ENCODE peak calls at places on chromosomes 4 and X, in six cellular contexts. One of them, this sample, is unnamed.
A peak's percentile ranks its signal among the peaks of the same experiment; 100 is the strongest.

GRCh38 chr4:3836041-3836801 is 70.0 kb downstream of the ADRA2C start:
- DNase-seq in mammary epithelial cell: no peak
- DNase-seq in endodermal cell: peak; percentile 82
- DNase-seq in CD8-positive, alpha-beta memory T cell: no peak
- DNase-seq in RWPE2: no peak
- DNase-seq in colonic mucosa: no peak
- DNase-seq in this sample: no peak

GRCh38 chr4:15116509-15117079 is 114.3 kb downstream of the CPEB2 start:
- DNase-seq in endodermal cell: no peak
- DNase-seq in colonic mucosa: no peak
- DNase-seq in RWPE2: no peak
- DNase-seq in CD8-positive, alpha-beta memory T cell: no peak
- DNase-seq in mammary epithelial cell: no peak
- DNase-seq in this sample: no peak

GRCh38 chr4:119113033-119113655 is 22.5 kb upstream of the MYOZ2 start:
- DNase-seq in colonic mucosa: no peak
- DNase-seq in CD8-positive, alpha-beta memory T cell: no peak
- DNase-seq in RWPE2: no peak
- DNase-seq in mammary epithelial cell: peak; percentile 85
- DNase-seq in endodermal cell: no peak
- DNase-seq in this sample: no peak

GRCh38 chr4:123858465-123858864 is 461.9 kb downstream of the SPRY1 start:
- DNase-seq in RWPE2: no peak
- DNase-seq in colonic mucosa: no peak
- DNase-seq in endodermal cell: no peak
- DNase-seq in CD8-positive, alpha-beta memory T cell: no peak
- DNase-seq in mammary epithelial cell: no peak
- DNase-seq in this sample: no peak

GRCh38 chr4:122827258-122827887 is 742 bp downstream of the FGF2 start:
- DNase-seq in endodermal cell: peak; percentile 73
- DNase-seq in mammary epithelial cell: peak; percentile 42
- DNase-seq in CD8-positive, alpha-beta memory T cell: peak; percentile 4
- DNase-seq in RWPE2: no peak
- DNase-seq in colonic mucosa: peak; percentile 21
- DNase-seq in this sample: peak; percentile 41

GRCh38 chr4:64584981-64585557 is 175.8 kb upstream of the TECRL start:
- DNase-seq in colonic mucosa: no peak
- DNase-seq in RWPE2: no peak
- DNase-seq in endodermal cell: peak; percentile 59
- DNase-seq in mammary epithelial cell: peak; percentile 11
- DNase-seq in CD8-positive, alpha-beta memory T cell: peak; percentile 10
- DNase-seq in this sample: no peak

GRCh38 chrX:24081661-24082154 is 27.0 kb downstream of the EIF2S3 start:
- DNase-seq in colonic mucosa: peak; percentile 58
- DNase-seq in mammary epithelial cell: peak; percentile 59
- DNase-seq in RWPE2: peak; percentile 40
- DNase-seq in CD8-positive, alpha-beta memory T cell: peak; percentile 40
- DNase-seq in endodermal cell: peak; percentile 92
- DNase-seq in this sample: peak; percentile 43

GRCh38 chrX:69050051-69050785 is 115.0 kb downstream of the PJA1 start:
- DNase-seq in colonic mucosa: peak; percentile 7
- DNase-seq in mammary epithelial cell: no peak
- DNase-seq in RWPE2: no peak
- DNase-seq in CD8-positive, alpha-beta memory T cell: no peak
- DNase-seq in endodermal cell: peak; percentile 57
- DNase-seq in this sample: no peak

GRCh38 chr4:139665690-139666529 is at the start of gene MGST2:
- DNase-seq in mammary epithelial cell: peak; percentile 61
- DNase-seq in endodermal cell: peak; percentile 90
- DNase-seq in RWPE2: no peak
- DNase-seq in colonic mucosa: peak; percentile 94
- DNase-seq in CD8-positive, alpha-beta memory T cell: no peak
- DNase-seq in this sample: peak; percentile 89

GRCh38 chrX:120749141-120749846 is 119.4 kb upstream of the C1GALT1C1 start:
- DNase-seq in endodermal cell: no peak
- DNase-seq in RWPE2: no peak
- DNase-seq in mammary epithelial cell: no peak
- DNase-seq in CD8-positive, alpha-beta memory T cell: no peak
- DNase-seq in colonic mucosa: no peak
- DNase-seq in this sample: no peak

GRCh38 chr4:150886597-150886996 is 128.5 kb downstream of the LRBA start:
- DNase-seq in mammary epithelial cell: no peak
- DNase-seq in endodermal cell: no peak
- DNase-seq in RWPE2: no peak
- DNase-seq in colonic mucosa: no peak
- DNase-seq in CD8-positive, alpha-beta memory T cell: no peak
- DNase-seq in this sample: no peak

GRCh38 chr4:48331577-48332340 is 9.6 kb upstream of the SLAIN2 start:
- DNase-seq in colonic mucosa: no peak
- DNase-seq in endodermal cell: no peak
- DNase-seq in RWPE2: peak; percentile 66
- DNase-seq in mammary epithelial cell: peak; percentile 87
- DNase-seq in CD8-positive, alpha-beta memory T cell: no peak
- DNase-seq in this sample: no peak

GRCh38 chr4:11158971-11159370 is 269.7 kb downstream of the HS3ST1 start:
- DNase-seq in colonic mucosa: no peak
- DNase-seq in endodermal cell: no peak
- DNase-seq in RWPE2: no peak
- DNase-seq in CD8-positive, alpha-beta memory T cell: no peak
- DNase-seq in mammary epithelial cell: no peak
- DNase-seq in this sample: no peak

GRCh38 chrX:150845091-150845490 is 53.4 kb downstream of the CD99L2 start:
- DNase-seq in colonic mucosa: no peak
- DNase-seq in mammary epithelial cell: no peak
- DNase-seq in endodermal cell: no peak
- DNase-seq in CD8-positive, alpha-beta memory T cell: no peak
- DNase-seq in RWPE2: no peak
- DNase-seq in this sample: no peak

GRCh38 chr4:163544407-163545038 is 50.0 kb downstream of the TMA16 start:
- DNase-seq in RWPE2: no peak
- DNase-seq in colonic mucosa: peak; percentile 61
- DNase-seq in CD8-positive, alpha-beta memory T cell: peak; percentile 45
- DNase-seq in mammary epithelial cell: no peak
- DNase-seq in endodermal cell: peak; percentile 82
- DNase-seq in this sample: peak; percentile 60

GRCh38 chrX:131146702-131147101 is 88.6 kb downstream of the ARHGAP36 start:
- DNase-seq in RWPE2: no peak
- DNase-seq in endodermal cell: no peak
- DNase-seq in mammary epithelial cell: no peak
- DNase-seq in CD8-positive, alpha-beta memory T cell: no peak
- DNase-seq in colonic mucosa: no peak
- DNase-seq in this sample: no peak

GRCh38 chrX:42530027-42530426 is 247.9 kb downstream of the PPP1R2C start:
- DNase-seq in CD8-positive, alpha-beta memory T cell: no peak
- DNase-seq in colonic mucosa: no peak
- DNase-seq in mammary epithelial cell: peak; percentile 80
- DNase-seq in endodermal cell: peak; percentile 48
- DNase-seq in RWPE2: no peak
- DNase-seq in this sample: no peak

GRCh38 chr4:189032939-189033338 is 893.7 kb downstream of the TRIML1 start:
- DNase-seq in RWPE2: no peak
- DNase-seq in endodermal cell: no peak
- DNase-seq in colonic mucosa: no peak
- DNase-seq in mammary epithelial cell: no peak
- DNase-seq in CD8-positive, alpha-beta memory T cell: no peak
- DNase-seq in this sample: no peak

GRCh38 chr4:189035654-189036053 is 896.4 kb downstream of the TRIML1 start:
- DNase-seq in RWPE2: no peak
- DNase-seq in mammary epithelial cell: no peak
- DNase-seq in colonic mucosa: no peak
- DNase-seq in endodermal cell: no peak
- DNase-seq in CD8-positive, alpha-beta memory T cell: no peak
- DNase-seq in this sample: no peak

GRCh38 chr4:189033801-189034347 is 894.6 kb downstream of the TRIML1 start:
- DNase-seq in RWPE2: no peak
- DNase-seq in CD8-positive, alpha-beta memory T cell: no peak
- DNase-seq in endodermal cell: no peak
- DNase-seq in mammary epithelial cell: no peak
- DNase-seq in colonic mucosa: no peak
- DNase-seq in this sample: no peak

GRCh38 chr4:189035091-189035490 is 895.9 kb downstream of the TRIML1 start:
- DNase-seq in endodermal cell: no peak
- DNase-seq in mammary epithelial cell: no peak
- DNase-seq in CD8-positive, alpha-beta memory T cell: no peak
- DNase-seq in colonic mucosa: no peak
- DNase-seq in RWPE2: no peak
- DNase-seq in this sample: no peak

GRCh38 chr4:189036906-189037305 is 897.7 kb downstream of the TRIML1 start:
- DNase-seq in CD8-positive, alpha-beta memory T cell: no peak
- DNase-seq in colonic mucosa: no peak
- DNase-seq in endodermal cell: no peak
- DNase-seq in mammary epithelial cell: no peak
- DNase-seq in RWPE2: no peak
- DNase-seq in this sample: no peak
- H3K4me3 ChIP-seq in CD8-positive, alpha-beta memory T cell: no peak overlapping the region
- H3K4me3 ChIP-seq in colonic mucosa: no peak overlapping the region
- H3K4me3 ChIP-seq in endodermal cell: no peak overlapping the region
- H3K4me3 ChIP-seq in mammary epithelial cell: no peak overlapping the region
- H3K4me3 ChIP-seq in RWPE2: no peak overlapping the region
- H3K4me3 ChIP-seq in this sample: no peak overlapping the region

GRCh38 chr4:7812191-7812860 is 127.3 kb downstream of the AFAP1 start:
- DNase-seq in RWPE2: no peak
- DNase-seq in CD8-positive, alpha-beta memory T cell: no peak
- DNase-seq in mammary epithelial cell: no peak
- DNase-seq in endodermal cell: no peak
- DNase-seq in colonic mucosa: no peak
- DNase-seq in this sample: no peak

GRCh38 chr4:7813674-7814073 is 126.0 kb downstream of the AFAP1 start:
- DNase-seq in RWPE2: no peak
- DNase-seq in mammary epithelial cell: peak; percentile 47
- DNase-seq in CD8-positive, alpha-beta memory T cell: no peak
- DNase-seq in colonic mucosa: no peak
- DNase-seq in endodermal cell: no peak
- DNase-seq in this sample: no peak

GRCh38 chr4:7814451-7814850 is 125.2 kb downstream of the AFAP1 start:
- DNase-seq in CD8-positive, alpha-beta memory T cell: no peak
- DNase-seq in RWPE2: no peak
- DNase-seq in endodermal cell: no peak
- DNase-seq in mammary epithelial cell: no peak
- DNase-seq in colonic mucosa: no peak
- DNase-seq in this sample: no peak

GRCh38 chr4:7811536-7812190 is 128.0 kb downstream of the AFAP1 start:
- DNase-seq in colonic mucosa: peak; percentile 72
- DNase-seq in RWPE2: no peak
- DNase-seq in endodermal cell: no peak
- DNase-seq in CD8-positive, alpha-beta memory T cell: no peak
- DNase-seq in mammary epithelial cell: peak; percentile 11
- DNase-seq in this sample: peak; percentile 83

GRCh38 chr4:7812921-7813320 is 126.7 kb downstream of the AFAP1 start:
- DNase-seq in RWPE2: no peak
- DNase-seq in CD8-positive, alpha-beta memory T cell: no peak
- DNase-seq in colonic mucosa: no peak
- DNase-seq in mammary epithelial cell: no peak
- DNase-seq in endodermal cell: no peak
- DNase-seq in this sample: no peak
- H3K4me1 ChIP-seq in RWPE2: peaks cover 31% of the 10 kb centered on the region
- H3K4me1 ChIP-seq in CD8-positive, alpha-beta memory T cell: no peaks in the 10 kb centered on the region
- H3K4me1 ChIP-seq in colonic mucosa: no peaks in the 10 kb centered on the region
- H3K4me1 ChIP-seq in mammary epithelial cell: peaks cover 18% of the 10 kb centered on the region
- H3K4me1 ChIP-seq in endodermal cell: no peaks in the 10 kb centered on the region
- H3K4me1 ChIP-seq in this sample: peaks cover 15% of the 10 kb centered on the region

GRCh38 chrX:153765138-153766079 is 1.4 kb downstream of the PLXNB3 start:
- DNase-seq in endodermal cell: peak; percentile 47
- DNase-seq in RWPE2: peak; percentile 33
- DNase-seq in colonic mucosa: no peak
- DNase-seq in CD8-positive, alpha-beta memory T cell: no peak
- DNase-seq in mammary epithelial cell: no peak
- DNase-seq in this sample: peak; percentile 27

GRCh38 chrX:153763298-153763932 is 634 bp upstream of the PLXNB3 start:
- DNase-seq in CD8-positive, alpha-beta memory T cell: no peak
- DNase-seq in endodermal cell: no peak
- DNase-seq in colonic mucosa: no peak
- DNase-seq in RWPE2: no peak
- DNase-seq in mammary epithelial cell: no peak
- DNase-seq in this sample: peak; percentile 17

GRCh38 chrX:153762636-153763173 is 1.3 kb upstream of the PLXNB3 start:
- DNase-seq in colonic mucosa: no peak
- DNase-seq in endodermal cell: peak; percentile 26
- DNase-seq in CD8-positive, alpha-beta memory T cell: no peak
- DNase-seq in RWPE2: no peak
- DNase-seq in mammary epithelial cell: no peak
- DNase-seq in this sample: no peak

GRCh38 chrX:153764786-153765137 is 713 bp downstream of the PLXNB3 start:
- DNase-seq in colonic mucosa: no peak
- DNase-seq in endodermal cell: peak; percentile 32
- DNase-seq in CD8-positive, alpha-beta memory T cell: no peak
- DNase-seq in RWPE2: no peak
- DNase-seq in mammary epithelial cell: no peak
- DNase-seq in this sample: no peak

DNA sequence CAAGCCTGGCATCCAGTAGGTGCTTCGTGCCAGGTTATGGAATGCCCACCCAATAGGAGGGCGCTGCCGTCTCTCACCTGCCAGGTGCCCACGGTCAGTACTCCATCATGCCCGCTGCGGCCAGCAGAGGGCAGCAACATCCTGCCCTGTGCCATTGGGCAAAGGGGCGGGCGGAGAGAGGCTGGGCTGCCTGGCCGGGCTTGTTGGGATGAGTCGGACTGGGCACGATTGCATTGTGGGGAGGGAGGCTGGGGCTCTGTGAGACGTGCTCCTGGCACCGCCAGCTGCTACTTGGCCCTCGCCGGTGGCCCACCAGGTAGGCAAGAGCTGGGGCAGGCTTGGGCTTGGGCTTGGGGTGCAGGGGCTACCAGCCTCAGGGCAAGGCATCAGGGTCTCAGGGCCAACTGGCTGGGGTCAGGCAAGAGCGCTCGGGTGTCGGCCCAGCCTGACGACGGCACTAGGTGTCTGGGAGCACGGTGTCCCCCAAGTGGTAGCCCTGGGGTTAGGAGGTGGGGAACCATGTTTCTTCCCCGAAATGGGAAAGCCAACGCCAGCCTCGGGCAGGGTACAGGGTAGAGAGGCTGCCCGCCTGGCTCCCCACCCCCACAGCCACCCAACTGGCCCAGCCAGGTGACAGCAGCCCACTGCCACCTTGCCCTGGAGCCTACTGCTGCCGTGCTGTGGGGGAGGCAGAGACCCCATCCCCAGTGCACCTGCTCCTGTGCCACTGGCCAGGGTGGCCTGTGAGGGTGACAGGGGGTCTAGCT is at the start of gene PLXNB3:
- DNase-seq in colonic mucosa: peak; percentile 87
- DNase-seq in endodermal cell: peak; percentile 93
- DNase-seq in mammary epithelial cell: peak; percentile 76
- DNase-seq in RWPE2: peak; percentile 87
- DNase-seq in CD8-positive, alpha-beta memory T cell: peak; percentile 66
- DNase-seq in this sample: peak; percentile 66
- H3K4me3 ChIP-seq in colonic mucosa: no peak within 1 kb of the TSS
- H3K4me3 ChIP-seq in endodermal cell: no peak within 1 kb of the TSS
- H3K4me3 ChIP-seq in mammary epithelial cell: peak within 1 kb of the TSS; percentile 68
- H3K4me3 ChIP-seq in RWPE2: peak within 1 kb of the TSS; percentile 31
- H3K4me3 ChIP-seq in CD8-positive, alpha-beta memory T cell: no peak within 1 kb of the TSS
- H3K4me3 ChIP-seq in this sample: no peak within 1 kb of the TSS

DNA sequence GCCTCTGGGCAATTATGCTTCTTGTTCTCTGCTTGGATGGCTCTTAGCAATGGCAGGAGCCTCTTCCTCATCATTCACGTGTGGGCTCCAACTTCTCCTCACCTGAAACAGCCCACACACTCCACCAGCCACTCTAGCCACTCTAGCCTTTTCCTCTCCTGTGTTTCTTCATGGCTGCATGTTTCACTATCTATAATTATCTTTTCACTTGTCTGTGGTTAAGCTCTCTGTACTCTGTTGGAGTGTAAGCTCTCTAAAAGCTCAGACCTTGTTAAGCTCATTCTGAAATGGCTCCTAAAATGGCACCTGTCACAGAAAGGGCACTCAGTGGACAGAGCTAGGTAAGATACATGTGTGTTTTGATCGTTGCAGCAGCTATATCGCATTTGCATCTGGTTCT is 80.0 kb downstream of the SH3KBP1 start:
- DNase-seq in colonic mucosa: no peak
- DNase-seq in RWPE2: no peak
- DNase-seq in CD8-positive, alpha-beta memory T cell: no peak
- DNase-seq in mammary epithelial cell: no peak
- DNase-seq in endodermal cell: no peak
- DNase-seq in this sample: no peak
- H3K4me1 ChIP-seq in colonic mucosa: no peaks in the 10 kb centered on the region
- H3K4me1 ChIP-seq in RWPE2: no peaks in the 10 kb centered on the region
- H3K4me1 ChIP-seq in CD8-positive, alpha-beta memory T cell: peaks cover 52% of the 10 kb centered on the region
- H3K4me1 ChIP-seq in mammary epithelial cell: no peaks in the 10 kb centered on the region
- H3K4me1 ChIP-seq in endodermal cell: peaks cover 3% of the 10 kb centered on the region
- H3K4me1 ChIP-seq in this sample: no peaks in the 10 kb centered on the region